ENCODE peak calls at places on chromosome X, in eight cellular contexts. L, I, Z, D, T, S, H and K are unnamed samples.

GRCh38 chrX:145687707-145688106 is 129.9 kb upstream of the SLITRK2 start:
- DNase-seq in L (no peak), I (no peak), Z (no peak), D (no peak), T (no peak), S (no peak), H (no peak), K (no peak)

GRCh38 chrX:9164086-9164485 is 130.2 kb upstream of the FAM9B start:
- DNase-seq in L (no peak), I (no peak), Z (no peak), D (no peak), T (no peak), S (no peak), H (no peak), K (no peak)

GRCh38 chrX:152817082-152817744 is 13.3 kb downstream of the CETN2 start:
- DNase-seq in L (no peak), I (no peak), Z (no peak), D (peak), T (no peak), S (no peak), H (peak), K (peak)

GRCh38 chrX:132467029-132467428 is 21.8 kb downstream of the MBNL3 start:
- DNase-seq in L (no peak), I (no peak), Z (no peak), D (no peak), T (no peak), S (no peak), H (peak), K (no peak)

GRCh38 chrX:145002776-145003175 is 244.5 kb upstream of the SPANXN1 start:
- DNase-seq in L (no peak), I (no peak), Z (no peak), D (no peak), T (no peak), S (no peak), H (no peak), K (no peak)

GRCh38 chrX:14363719-14364118 is 165.6 kb upstream of the GLRA2 start:
- DNase-seq in L (no peak), I (no peak), Z (no peak), D (no peak), T (no peak), S (no peak), H (no peak), K (no peak)

GRCh38 chrX:132710756-132711155 is 221.9 kb upstream of the MBNL3 start:
- DNase-seq in L (no peak), I (no peak), Z (no peak), D (no peak), T (no peak), S (no peak), H (no peak), K (no peak)

GRCh38 chrX:47232197-47232802 is 509 bp upstream of the USP11 start:
- DNase-seq in L (peak), I (no peak), Z (no peak), D (no peak), T (no peak), S (no peak), H (no peak), K (no peak)

GRCh38 chrX:155027509-155028066 is 944 bp downstream of the FUNDC2 start:
- DNase-seq in L (no peak), I (no peak), Z (no peak), D (peak), T (no peak), S (no peak), H (peak), K (peak)

GRCh38 chrX:111047575-111047974 is 48.4 kb upstream of the PAK3 start:
- DNase-seq in L (no peak), I (no peak), Z (no peak), D (no peak), T (no peak), S (no peak), H (peak), K (no peak)
- TF ChIP-seq CTCF in L (no peak), I (no peak), Z (no peak), D (no peak), T (no peak), S (no peak), H (no peak), K (no peak)

DNA sequence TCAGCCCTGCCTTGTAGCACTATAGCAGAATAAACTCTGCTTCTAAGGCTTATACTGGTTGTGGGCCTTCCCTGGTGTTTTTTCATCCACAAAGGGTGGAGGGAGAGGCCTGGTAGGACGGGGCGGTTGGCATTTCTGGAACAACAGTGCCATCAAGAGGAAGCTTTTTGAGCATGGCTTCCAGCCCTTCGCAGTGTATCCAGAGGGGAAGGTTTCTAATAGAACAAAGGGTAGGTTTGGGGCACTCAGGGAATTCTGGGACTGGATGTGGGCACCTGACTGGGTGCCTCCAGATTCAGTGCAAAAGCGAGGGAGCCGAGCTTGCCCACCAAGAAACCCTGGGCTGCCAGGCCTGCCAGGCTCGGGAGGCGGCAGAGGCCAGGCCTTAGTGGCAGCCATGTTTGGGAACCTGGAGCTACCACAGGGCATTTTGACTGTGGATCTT is 229.6 kb upstream of the AGTR2 start:
- DNase-seq in L (peak), I (no peak), Z (no peak), D (no peak), T (no peak), S (peak), H (peak), K (peak)
- TF ChIP-seq CTCF in L (peak), I (no peak), Z (no peak), D (no peak), T (no peak), S (peak), H (no peak), K (no peak)

GRCh38 chrX:137548261-137548660 is 17.7 kb upstream of the ZIC3 start:
- DNase-seq in L (no peak), I (no peak), Z (no peak), D (no peak), T (no peak), S (no peak), H (no peak), K (no peak)

GRCh38 chrX:137549073-137549472 is 16.9 kb upstream of the ZIC3 start:
- DNase-seq in L (no peak), I (no peak), Z (no peak), D (no peak), T (no peak), S (no peak), H (no peak), K (no peak)

GRCh38 chrX:137547291-137547690 is 18.6 kb upstream of the ZIC3 start:
- DNase-seq in L (no peak), I (no peak), Z (no peak), D (no peak), T (no peak), S (no peak), H (no peak), K (no peak)

GRCh38 chrX:137549846-137550534 is 15.9 kb upstream of the ZIC3 start:
- DNase-seq in L (no peak), I (no peak), Z (no peak), D (no peak), T (no peak), S (no peak), H (no peak), K (no peak)

GRCh38 chrX:137550561-137551305 is 15.2 kb upstream of the ZIC3 start:
- DNase-seq in L (no peak), I (no peak), Z (no peak), D (no peak), T (no peak), S (no peak), H (no peak), K (no peak)
- TF ChIP-seq CTCF in L (no peak), I (no peak), Z (no peak), D (no peak), T (no peak), S (no peak), H (no peak), K (no peak)

DNA sequence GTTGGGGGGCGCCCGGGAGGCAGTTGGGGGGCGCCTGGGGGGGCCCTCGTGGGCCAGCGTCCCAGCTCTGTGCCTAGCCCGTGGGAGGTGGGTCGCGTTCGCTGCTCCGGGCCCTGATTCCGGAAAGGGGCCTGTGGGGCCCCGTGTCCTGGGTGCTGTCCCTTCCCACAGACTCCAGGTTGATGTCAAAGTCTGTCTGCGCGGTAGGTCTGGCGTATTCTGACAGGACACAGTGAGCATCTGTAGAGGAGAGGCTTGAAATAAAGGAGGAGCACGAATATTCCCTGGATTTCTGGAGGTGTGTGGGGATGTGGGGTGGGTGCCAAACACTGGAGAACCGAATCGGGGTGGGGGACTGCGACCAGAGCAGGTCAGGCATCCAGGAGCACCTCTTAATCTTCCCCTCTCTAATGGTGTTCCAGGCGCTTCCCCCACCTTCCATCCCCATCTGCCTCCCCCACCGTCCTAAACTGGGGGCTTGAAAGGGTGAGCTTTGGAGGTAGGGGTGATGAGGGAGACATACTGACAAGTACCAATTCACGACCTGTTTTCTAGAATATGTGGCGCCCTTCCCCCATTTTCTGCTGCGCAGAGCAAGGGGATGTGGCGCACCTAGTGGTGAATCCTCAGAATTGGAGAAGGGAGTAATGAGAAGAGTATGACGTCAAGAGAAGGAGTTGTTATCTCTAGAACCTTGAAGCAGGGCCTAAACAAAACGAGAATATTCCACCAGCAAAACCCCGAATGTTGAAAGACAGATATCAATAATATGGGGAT is 873 bp downstream of the GPRASP1 start:
- DNase-seq in L (no peak), I (no peak), Z (no peak), D (no peak), T (no peak), S (no peak), H (peak), K (peak)
- TF ChIP-seq CTCF in L (peak), I (no peak), Z (peak), D (no peak), T (peak), S (peak), H (peak), K (peak)

GRCh38 chrX:93169771-93170170 is 503.6 kb downstream of the NAP1L3 start:
- DNase-seq in L (no peak), I (no peak), Z (no peak), D (no peak), T (no peak), S (no peak), H (no peak), K (no peak)
- TF ChIP-seq CTCF in L (no peak), I (no peak), Z (no peak), D (no peak), T (no peak), S (no peak), H (no peak), K (no peak)

DNA sequence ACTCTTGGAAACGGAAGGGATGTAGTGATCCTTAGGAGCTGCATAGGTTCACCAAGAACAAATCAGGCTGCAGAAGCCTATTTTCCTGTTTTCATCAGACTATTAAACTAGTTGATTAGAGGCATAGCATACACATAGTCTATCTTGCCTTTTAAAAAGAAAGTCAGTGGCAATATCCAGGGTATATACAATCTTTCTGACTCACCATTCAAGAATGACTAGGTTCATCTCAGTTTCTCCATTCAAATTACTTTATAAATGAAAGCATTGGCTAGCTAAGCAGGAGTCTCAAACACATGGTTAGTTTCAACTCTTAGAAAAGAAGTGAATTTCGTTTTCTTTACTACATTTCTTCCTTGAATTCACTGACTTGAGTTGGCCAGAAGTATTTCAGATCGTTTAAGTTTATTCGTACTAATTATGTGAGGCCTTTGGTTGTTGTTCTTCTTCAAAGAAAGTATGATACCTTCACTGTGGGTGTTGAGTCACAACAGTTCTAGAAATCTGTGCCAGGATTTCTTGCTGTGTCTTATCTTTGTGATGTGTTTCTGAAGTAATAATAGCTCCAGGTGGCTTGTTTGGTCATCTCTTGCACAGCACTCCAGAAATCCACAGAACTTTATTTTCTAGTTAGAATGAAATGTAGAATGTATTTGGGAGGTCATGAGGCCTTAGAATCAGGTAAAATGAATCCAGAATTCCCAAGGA is 88.2 kb downstream of the AWAT2 start:
- DNase-seq in L (no peak), I (no peak), Z (no peak), D (no peak), T (no peak), S (no peak), H (peak), K (no peak)
- TF ChIP-seq CTCF in L (no peak), I (no peak), Z (no peak), D (no peak), T (no peak), S (no peak), H (no peak), K (no peak)

GRCh38 chrX:127305013-127305412 is 485.5 kb downstream of the PRR32 start:
- DNase-seq in L (no peak), I (no peak), Z (no peak), D (no peak), T (no peak), S (no peak), H (no peak), K (no peak)
- TF ChIP-seq CTCF in L (no peak), I (no peak), Z (no peak), D (no peak), T (no peak), S (no peak), H (no peak), K (no peak)

GRCh38 chrX:21802054-21802660 is 37.3 kb upstream of the MBTPS2 start:
- DNase-seq in L (no peak), I (no peak), Z (no peak), D (no peak), T (no peak), S (no peak), H (no peak), K (no peak)
- TF ChIP-seq CTCF in L (no peak), I (no peak), Z (no peak), D (no peak), T (no peak), S (no peak), H (no peak), K (no peak)

DNA sequence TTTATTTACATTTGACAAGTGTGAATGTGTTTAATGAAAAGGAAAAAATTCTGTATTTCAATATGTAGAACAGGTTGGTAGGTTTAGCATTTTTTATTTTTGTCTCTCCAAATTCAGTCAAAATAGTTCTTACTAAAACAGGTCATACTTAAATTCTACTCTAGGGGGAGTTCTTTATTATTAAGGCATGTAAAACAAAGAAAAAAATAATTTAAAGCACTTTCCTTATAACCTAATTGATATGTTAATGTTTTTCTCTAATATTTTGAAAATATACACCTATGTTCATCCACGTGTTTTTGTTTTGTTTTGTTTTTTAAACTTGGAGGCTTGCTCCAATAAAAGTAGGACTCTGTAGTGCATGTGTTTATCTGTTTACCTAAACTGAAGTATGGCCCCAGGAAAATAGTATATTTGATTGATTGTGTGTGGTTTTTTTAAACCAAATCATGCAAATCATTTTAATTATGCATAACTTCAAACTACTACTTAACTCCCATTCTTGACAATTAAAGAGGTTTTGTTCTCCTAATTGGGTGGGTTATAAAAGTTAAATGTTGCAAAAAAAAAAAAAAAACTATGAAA is 562.7 kb downstream of the RPA4 start:
- DNase-seq in L (no peak), I (no peak), Z (no peak), D (no peak), T (no peak), S (no peak), H (peak), K (no peak)
- TF ChIP-seq CTCF in L (no peak), I (no peak), Z (peak), D (no peak), T (no peak), S (no peak), H (peak), K (no peak)